ENCODE peak calls at places on chromosomes 11 and 22, in seven cellular contexts. H is IMR-90, U is tibial nerve, Y is spleen, R is epithelial cell of esophagus, X is tibial artery, Q is AG10803. Z is an unnamed sample.

GRCh38 chr11:113395782-113396336 is 8.3 kb downstream of the ANKK1 start:
- DNase-seq in U (no peak), Q (no peak), R (no peak), X (no peak), H (no peak), Y (peak; percentile 58), Z (no peak)

GRCh38 chr11:9754041-9754471 is 90.2 kb downstream of the SWAP70 start:
- DNase-seq in H (no peak), Y (no peak), R (peak; percentile 90), U (no peak), X (no peak), Q (peak; percentile 46), Z (peak; percentile 23)

GRCh38 chr22:41380993-41381328 is 781 bp upstream of the TEF start:
- DNase-seq in R (peak; percentile 61), Q (peak; percentile 97), Y (no peak), X (peak; percentile 88), H (peak; percentile 94), U (peak; percentile 82), Z (peak; percentile 73)

GRCh38 chr11:33630936-33631748 is 69.5 kb downstream of the C11orf91 start:
- DNase-seq in R (peak; percentile 91), U (no peak), H (no peak), Q (peak; percentile 13), Y (no peak), X (no peak), Z (no peak)

GRCh38 chr22:24583972-24584790 is 8.7 kb downstream of the LRRC75B start:
- DNase-seq in Y (peak; percentile 34), X (no peak), H (no peak), U (no peak), Q (no peak), R (no peak), Z (no peak)

GRCh38 chr11:130070829-130071205 is 1.1 kb downstream of the APLP2 start:
- DNase-seq in Y (peak; percentile 86), U (no peak), R (no peak), H (peak; percentile 36), X (no peak), Q (peak; percentile 40), Z (peak; percentile 43)

GRCh38 chr11:84906995-84907394 is 720.1 kb downstream of the DLG2 start:
- DNase-seq in Q (peak; percentile 37), Y (no peak), X (no peak), U (no peak), R (peak; percentile 85), H (peak; percentile 37), Z (peak; percentile 7)

GRCh38 chr11:67584205-67584880 is 731 bp downstream of the GSTP1 start:
- DNase-seq in U (peak; percentile 61), H (peak; percentile 54), X (peak; percentile 86), Y (peak; percentile 91), R (peak; percentile 85), Q (peak; percentile 66), Z (peak; percentile 48)

GRCh38 chr11:77779935-77780334 is 40.6 kb downstream of the RSF1 start:
- DNase-seq in X (no peak), R (peak; percentile 54), H (peak; percentile 54), U (no peak), Q (peak; percentile 34), Y (no peak), Z (peak; percentile 42)

GRCh38 chr11:11157201-11157600 is 195.8 kb downstream of the CSNK2A3 start:
- DNase-seq in H (peak; percentile 8), X (no peak), Q (peak; percentile 11), R (peak; percentile 48), U (no peak), Y (no peak), Z (peak; percentile 5)

GRCh38 chr22:37464181-37464580 is 22.0 kb downstream of the MFNG start:
- DNase-seq in Q (no peak), X (no peak), H (no peak), U (no peak), Y (no peak), R (no peak), Z (no peak)

GRCh38 chr11:19577391-19577831 is 135.2 kb upstream of the NAV2 start:
- DNase-seq in Y (no peak), U (no peak), X (no peak), H (no peak), Q (no peak), R (no peak), Z (no peak)
- TF ChIP-seq CTCF in Y (no peak), U (no peak), X (no peak), H (no peak), Q (no peak), R (no peak), Z (no peak)

GRCh38 chr11:102763440-102763839 is 17.0 kb downstream of the MMP10 start:
- DNase-seq in Q (no peak), U (no peak), Y (no peak), X (no peak), R (peak; percentile 89), H (peak; percentile 28), Z (no peak)
- H3K4me3 ChIP-seq in Q (no peak overlapping the region), U (no peak overlapping the region), Y (no peak overlapping the region), X (no peak overlapping the region), R (no peak overlapping the region), H (no peak overlapping the region), Z (no peak overlapping the region)

GRCh38 chr11:47532597-47533213 is 20.2 kb downstream of the CELF1 start:
- DNase-seq in H (peak; percentile 31), Y (no peak), Q (no peak), X (no peak), U (no peak), R (no peak), Z (no peak)
- TF ChIP-seq CTCF in H (no peak), Y (no peak), Q (no peak), X (no peak), U (no peak), R (no peak), Z (no peak)

DNA sequence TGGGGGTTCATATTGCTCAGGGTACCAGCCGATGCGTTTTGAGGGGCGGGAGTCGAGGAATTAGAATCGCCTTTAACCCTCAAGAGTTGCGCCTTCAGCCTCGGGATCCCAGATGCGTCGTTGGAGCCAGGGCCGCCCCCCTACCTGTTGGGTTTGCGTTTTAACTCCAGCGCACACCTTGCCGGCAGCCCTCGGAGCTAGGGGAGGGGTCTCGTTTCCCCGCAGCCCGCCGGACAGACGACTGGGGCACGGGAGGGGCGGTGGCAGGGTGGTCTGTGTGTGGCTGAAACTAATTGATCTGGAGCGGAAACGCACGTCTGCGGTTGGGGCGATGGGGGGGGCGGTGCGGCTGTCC is 3.4 kb upstream of the CCND1 start:
- DNase-seq in H (no peak), Y (peak; percentile 67), X (no peak), Q (no peak), U (no peak), R (no peak), Z (no peak)
- H3K4me3 ChIP-seq in H (no peak overlapping the region), Y (peak overlapping the region; percentile 66), X (peak overlapping the region; percentile 42), Q (peak overlapping the region; percentile 98), U (peak overlapping the region; percentile 81), R (peak overlapping the region; percentile 89), Z (peak overlapping the region; percentile 89)

DNA sequence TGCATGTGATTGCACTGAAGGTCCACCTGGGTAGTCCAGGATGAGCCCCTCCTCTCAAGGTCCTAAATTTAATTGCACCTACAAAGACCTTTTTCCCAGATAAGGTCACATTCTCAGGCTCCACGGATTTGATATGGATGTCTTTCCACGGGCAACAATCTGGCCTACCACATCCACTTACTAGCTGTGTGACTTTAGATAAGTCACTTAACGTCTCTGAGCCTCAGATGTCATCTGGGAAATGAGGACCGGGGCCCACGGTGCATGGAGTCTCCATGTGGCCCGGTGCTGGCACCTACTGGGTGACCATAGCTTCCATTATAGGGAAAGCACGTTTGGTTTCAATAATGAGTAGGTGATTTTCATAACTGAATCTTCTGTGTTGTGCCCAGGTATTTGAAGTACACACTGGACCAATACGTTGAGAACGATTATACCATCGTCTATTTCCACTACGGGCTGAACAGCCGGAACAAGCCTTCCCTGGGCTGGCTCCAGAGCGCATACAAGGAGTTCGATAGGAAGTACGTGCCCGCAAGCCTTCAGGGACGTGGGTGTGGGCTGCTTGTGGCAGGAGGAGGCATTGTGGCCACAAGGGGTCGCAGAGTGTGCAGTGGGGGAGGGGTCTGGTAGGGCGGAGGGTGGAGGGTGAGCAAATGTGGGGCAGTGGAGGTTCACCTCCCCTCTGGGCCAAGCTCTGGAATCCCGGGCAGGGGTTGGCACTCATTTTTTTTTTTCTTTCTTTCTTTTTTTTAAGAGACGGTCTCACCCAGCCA is 55.7 kb downstream of the ARHGAP8 start:
- DNase-seq in U (no peak), Q (no peak), X (no peak), R (no peak), Y (no peak), H (no peak), Z (no peak)
- TF ChIP-seq CTCF in U (no peak), Q (no peak), X (no peak), R (peak; percentile 21), Y (no peak), H (peak; percentile 21), Z (peak; percentile 34)

DNA sequence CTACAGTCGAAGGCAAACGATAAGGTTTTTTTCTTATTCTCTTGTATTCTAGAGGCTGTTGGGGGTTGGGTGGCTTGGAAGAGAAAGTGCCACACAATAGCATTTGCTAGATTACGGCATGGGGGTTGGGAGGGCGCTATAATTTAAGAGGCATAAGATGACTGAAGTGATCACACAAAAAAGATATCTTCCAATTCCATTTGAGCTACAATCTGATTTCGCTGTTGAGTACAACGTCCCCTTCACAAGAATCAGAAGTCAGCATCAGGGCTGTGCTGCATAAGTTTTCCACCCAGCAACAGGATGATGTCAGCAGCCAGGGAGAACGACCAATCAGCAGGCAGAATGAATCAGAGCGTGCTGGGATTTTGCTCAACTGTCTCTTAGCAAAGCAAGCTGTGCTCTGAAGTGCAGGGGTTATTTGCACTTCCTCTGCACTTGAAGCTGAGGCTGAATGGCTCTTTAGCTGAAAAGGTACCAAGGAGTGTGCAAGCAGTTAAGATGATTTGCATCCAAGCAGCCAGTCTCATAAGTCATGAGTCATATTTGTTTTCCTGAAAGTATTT is 23.2 kb upstream of the SESN3 start:
- DNase-seq in R (peak; percentile 95), U (peak; percentile 84), H (peak; percentile 87), Q (peak; percentile 84), X (peak; percentile 87), Y (peak; percentile 91), Z (peak; percentile 90)
- H3K4me3 ChIP-seq in R (no peak overlapping the region), U (no peak overlapping the region), H (peak overlapping the region; percentile 40), Q (peak overlapping the region; percentile 41), X (peak overlapping the region; percentile 38), Y (peak overlapping the region; percentile 63), Z (peak overlapping the region; percentile 38)

GRCh38 chr22:20522134-20522827 is 14.9 kb downstream of the MED15 start:
- DNase-seq in H (no peak), R (no peak), U (no peak), X (no peak), Q (no peak), Y (no peak), Z (no peak)
- TF ChIP-seq CTCF in H (no peak), R (no peak), U (no peak), X (no peak), Q (no peak), Y (no peak), Z (no peak)

GRCh38 chr11:2445107-2445947 is 519 bp downstream of the KCNQ1 start:
- DNase-seq in U (no peak), Q (no peak), R (no peak), H (no peak), X (no peak), Y (peak; percentile 89), Z (no peak)
- H3K4me3 ChIP-seq in U (peak overlapping the region; percentile 9), Q (no peak overlapping the region), R (no peak overlapping the region), H (no peak overlapping the region), X (peak overlapping the region; percentile 31), Y (peak overlapping the region; percentile 81), Z (no peak overlapping the region)

Z was measured in astrocyte of the spinal cord.